ENCODE peak calls at places on chromosomes 13 and 19, in six cellular contexts. One of them, this sample, is unnamed.

GRCh38 chr13:26881154-26881553 is 120.6 kb upstream of the GPR12 start:
- DNase-seq in Calu3: no peak
- DNase-seq in thoracic aorta: no peak
- DNase-seq in choroid plexus epithelial cell: peak
- DNase-seq in dorsolateral prefrontal cortex: no peak
- DNase-seq in CD4-positive, alpha-beta T cell: no peak
- DNase-seq in this sample: no peak

GRCh38 chr13:40109324-40109958 is 454.0 kb downstream of the COG6 start:
- DNase-seq in Calu3: peak
- DNase-seq in thoracic aorta: no peak
- DNase-seq in choroid plexus epithelial cell: peak
- DNase-seq in dorsolateral prefrontal cortex: no peak
- DNase-seq in CD4-positive, alpha-beta T cell: no peak
- DNase-seq in this sample: no peak

GRCh38 chr19:57978586-57979289 is 4.4 kb upstream of the C19orf18 start:
- DNase-seq in Calu3: no peak
- DNase-seq in thoracic aorta: no peak
- DNase-seq in choroid plexus epithelial cell: peak
- DNase-seq in dorsolateral prefrontal cortex: no peak
- DNase-seq in CD4-positive, alpha-beta T cell: no peak
- DNase-seq in this sample: no peak

GRCh38 chr13:36360863-36361262 is 14.7 kb upstream of the SPART start:
- DNase-seq in Calu3: no peak
- DNase-seq in thoracic aorta: no peak
- DNase-seq in choroid plexus epithelial cell: no peak
- DNase-seq in dorsolateral prefrontal cortex: no peak
- DNase-seq in CD4-positive, alpha-beta T cell: no peak
- DNase-seq in this sample: no peak

GRCh38 chr13:97386832-97387486 is 47.0 kb upstream of the RAP2A start:
- DNase-seq in Calu3: no peak
- DNase-seq in thoracic aorta: no peak
- DNase-seq in choroid plexus epithelial cell: peak
- DNase-seq in dorsolateral prefrontal cortex: no peak
- DNase-seq in CD4-positive, alpha-beta T cell: no peak
- DNase-seq in this sample: no peak

GRCh38 chr19:289651-290538 is 1.3 kb downstream of the PLPP2 start:
- DNase-seq in Calu3: peak
- DNase-seq in thoracic aorta: no peak
- DNase-seq in choroid plexus epithelial cell: peak
- DNase-seq in dorsolateral prefrontal cortex: no peak
- DNase-seq in CD4-positive, alpha-beta T cell: peak
- DNase-seq in this sample: no peak

GRCh38 chr19:2609389-2610116 is 92.9 kb downstream of the GNG7 start:
- DNase-seq in Calu3: no peak
- DNase-seq in thoracic aorta: no peak
- DNase-seq in choroid plexus epithelial cell: no peak
- DNase-seq in dorsolateral prefrontal cortex: no peak
- DNase-seq in CD4-positive, alpha-beta T cell: no peak
- DNase-seq in this sample: no peak

GRCh38 chr13:80755925-80756324 is 415.0 kb upstream of the SPRY2 start:
- DNase-seq in Calu3: no peak
- DNase-seq in thoracic aorta: no peak
- DNase-seq in choroid plexus epithelial cell: peak
- DNase-seq in dorsolateral prefrontal cortex: no peak
- DNase-seq in CD4-positive, alpha-beta T cell: no peak
- DNase-seq in this sample: no peak

GRCh38 chr13:63124863-63125262 is 1709.2 kb upstream of the PCDH20 start:
- DNase-seq in Calu3: no peak
- DNase-seq in thoracic aorta: no peak
- DNase-seq in choroid plexus epithelial cell: peak
- DNase-seq in dorsolateral prefrontal cortex: no peak
- DNase-seq in CD4-positive, alpha-beta T cell: no peak
- DNase-seq in this sample: no peak

GRCh38 chr19:45947926-45948325 is 25.7 kb downstream of the NOVA2 start:
- DNase-seq in Calu3: no peak
- DNase-seq in thoracic aorta: no peak
- DNase-seq in choroid plexus epithelial cell: peak
- DNase-seq in dorsolateral prefrontal cortex: no peak
- DNase-seq in CD4-positive, alpha-beta T cell: no peak
- DNase-seq in this sample: no peak

GRCh38 chr13:43113603-43114002 is 90.2 kb downstream of the DNAJC15 start:
- DNase-seq in Calu3: no peak
- DNase-seq in thoracic aorta: no peak
- DNase-seq in choroid plexus epithelial cell: peak
- DNase-seq in dorsolateral prefrontal cortex: no peak
- DNase-seq in CD4-positive, alpha-beta T cell: no peak
- DNase-seq in this sample: no peak

GRCh38 chr19:5093297-5093858 is 124.5 kb downstream of the KDM4B start:
- DNase-seq in Calu3: no peak
- DNase-seq in thoracic aorta: no peak
- DNase-seq in choroid plexus epithelial cell: no peak
- DNase-seq in dorsolateral prefrontal cortex: no peak
- DNase-seq in CD4-positive, alpha-beta T cell: no peak
- DNase-seq in this sample: no peak

GRCh38 chr13:68708336-68708908 is 1399.2 kb upstream of the ATXN8OS start:
- DNase-seq in Calu3: no peak
- DNase-seq in thoracic aorta: no peak
- DNase-seq in choroid plexus epithelial cell: no peak
- DNase-seq in dorsolateral prefrontal cortex: no peak
- DNase-seq in CD4-positive, alpha-beta T cell: no peak
- DNase-seq in this sample: no peak

DNA sequence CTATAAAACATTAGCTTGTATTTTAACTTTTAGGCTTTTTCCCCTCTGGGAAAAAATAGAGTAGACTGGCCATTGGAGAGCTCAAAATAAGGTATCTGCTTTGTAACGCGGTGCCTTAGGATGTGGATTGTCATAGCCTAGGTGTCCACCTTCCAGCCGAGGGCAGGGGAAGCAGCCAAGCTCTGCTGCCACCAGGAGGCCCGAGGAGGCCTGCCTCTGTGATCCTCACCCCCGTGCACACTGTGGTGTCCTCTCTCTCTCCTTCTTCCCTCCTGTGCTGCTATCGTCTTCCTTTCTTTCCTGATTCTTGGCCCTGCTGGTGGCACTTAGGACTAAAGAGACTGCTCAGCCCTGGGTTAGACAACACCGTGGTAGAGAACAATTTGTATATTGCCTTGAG is 11.3 kb downstream of the HNRNPM start:
- DNase-seq in Calu3: no peak
- DNase-seq in thoracic aorta: no peak
- DNase-seq in choroid plexus epithelial cell: no peak
- DNase-seq in dorsolateral prefrontal cortex: no peak
- DNase-seq in CD4-positive, alpha-beta T cell: no peak
- DNase-seq in this sample: no peak
- TF ChIP-seq CTCF in Calu3: no peak
- TF ChIP-seq CTCF in thoracic aorta: no peak
- TF ChIP-seq CTCF in choroid plexus epithelial cell: peak
- TF ChIP-seq CTCF in dorsolateral prefrontal cortex: peak
- TF ChIP-seq CTCF in CD4-positive, alpha-beta T cell: no peak
- TF ChIP-seq CTCF in this sample: peak

GRCh38 chr13:111099292-111099691 is 15.8 kb upstream of the ARHGEF7 start:
- DNase-seq in Calu3: no peak
- DNase-seq in thoracic aorta: no peak
- DNase-seq in choroid plexus epithelial cell: peak
- DNase-seq in dorsolateral prefrontal cortex: no peak
- DNase-seq in CD4-positive, alpha-beta T cell: no peak
- DNase-seq in this sample: no peak
- TF ChIP-seq CTCF in Calu3: no peak
- TF ChIP-seq CTCF in thoracic aorta: no peak
- TF ChIP-seq CTCF in choroid plexus epithelial cell: peak
- TF ChIP-seq CTCF in dorsolateral prefrontal cortex: no peak
- TF ChIP-seq CTCF in CD4-positive, alpha-beta T cell: no peak
- TF ChIP-seq CTCF in this sample: no peak

DNA sequence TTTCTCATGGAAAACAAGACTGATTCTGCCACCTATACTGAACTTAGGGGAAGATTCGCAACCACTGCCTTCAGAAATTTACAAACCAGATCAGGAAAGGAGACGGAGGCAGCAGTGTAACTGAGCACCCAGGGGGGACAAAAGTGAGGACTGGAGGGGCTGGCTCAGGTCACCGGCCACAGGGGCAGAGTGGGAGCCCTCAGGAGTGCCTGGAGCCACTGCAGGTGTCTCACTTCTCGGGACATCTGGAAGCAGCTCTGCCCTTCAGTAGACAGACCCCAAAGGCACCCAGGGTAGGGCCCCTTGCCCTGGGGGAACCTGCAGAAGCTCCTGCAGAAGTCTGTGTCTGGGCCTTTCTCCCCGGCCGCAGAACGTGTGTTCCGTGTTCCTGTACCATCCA is 5.8 kb downstream of the ARHGEF7 start:
- DNase-seq in Calu3: no peak
- DNase-seq in thoracic aorta: no peak
- DNase-seq in choroid plexus epithelial cell: no peak
- DNase-seq in dorsolateral prefrontal cortex: no peak
- DNase-seq in CD4-positive, alpha-beta T cell: no peak
- DNase-seq in this sample: no peak
- TF ChIP-seq CTCF in Calu3: no peak
- TF ChIP-seq CTCF in thoracic aorta: no peak
- TF ChIP-seq CTCF in choroid plexus epithelial cell: no peak
- TF ChIP-seq CTCF in dorsolateral prefrontal cortex: no peak
- TF ChIP-seq CTCF in CD4-positive, alpha-beta T cell: no peak
- TF ChIP-seq CTCF in this sample: no peak

GRCh38 chr13:51262501-51263211 is 40.5 kb downstream of the FAM124A start:
- DNase-seq in Calu3: no peak
- DNase-seq in thoracic aorta: no peak
- DNase-seq in choroid plexus epithelial cell: peak
- DNase-seq in dorsolateral prefrontal cortex: no peak
- DNase-seq in CD4-positive, alpha-beta T cell: no peak
- DNase-seq in this sample: no peak
- TF ChIP-seq CTCF in Calu3: no peak
- TF ChIP-seq CTCF in thoracic aorta: no peak
- TF ChIP-seq CTCF in choroid plexus epithelial cell: peak
- TF ChIP-seq CTCF in dorsolateral prefrontal cortex: peak
- TF ChIP-seq CTCF in CD4-positive, alpha-beta T cell: no peak
- TF ChIP-seq CTCF in this sample: no peak

GRCh38 chr13:112716461-112716820 is 26.6 kb downstream of the ATP11A start:
- DNase-seq in Calu3: no peak
- DNase-seq in thoracic aorta: no peak
- DNase-seq in choroid plexus epithelial cell: no peak
- DNase-seq in dorsolateral prefrontal cortex: no peak
- DNase-seq in CD4-positive, alpha-beta T cell: no peak
- DNase-seq in this sample: no peak

GRCh38 chr13:112714772-112715569 is 25.1 kb downstream of the ATP11A start:
- DNase-seq in Calu3: peak
- DNase-seq in thoracic aorta: no peak
- DNase-seq in choroid plexus epithelial cell: no peak
- DNase-seq in dorsolateral prefrontal cortex: no peak
- DNase-seq in CD4-positive, alpha-beta T cell: no peak
- DNase-seq in this sample: no peak

GRCh38 chr13:112714366-112714765 is 24.5 kb downstream of the ATP11A start:
- DNase-seq in Calu3: no peak
- DNase-seq in thoracic aorta: no peak
- DNase-seq in choroid plexus epithelial cell: no peak
- DNase-seq in dorsolateral prefrontal cortex: no peak
- DNase-seq in CD4-positive, alpha-beta T cell: no peak
- DNase-seq in this sample: no peak

GRCh38 chr13:112716841-112717520 is 27.1 kb downstream of the ATP11A start:
- DNase-seq in Calu3: no peak
- DNase-seq in thoracic aorta: no peak
- DNase-seq in choroid plexus epithelial cell: no peak
- DNase-seq in dorsolateral prefrontal cortex: no peak
- DNase-seq in CD4-positive, alpha-beta T cell: no peak
- DNase-seq in this sample: no peak

GRCh38 chr13:112715715-112716460 is 26.1 kb downstream of the ATP11A start:
- DNase-seq in Calu3: no peak
- DNase-seq in thoracic aorta: no peak
- DNase-seq in choroid plexus epithelial cell: no peak
- DNase-seq in dorsolateral prefrontal cortex: no peak
- DNase-seq in CD4-positive, alpha-beta T cell: no peak
- DNase-seq in this sample: no peak
- TF ChIP-seq CTCF in Calu3: no peak
- TF ChIP-seq CTCF in thoracic aorta: no peak
- TF ChIP-seq CTCF in choroid plexus epithelial cell: no peak
- TF ChIP-seq CTCF in dorsolateral prefrontal cortex: no peak
- TF ChIP-seq CTCF in CD4-positive, alpha-beta T cell: no peak
- TF ChIP-seq CTCF in this sample: no peak

GRCh38 chr19:15101479-15102082 is 5.6 kb upstream of the SYDE1 start:
- DNase-seq in Calu3: peak
- DNase-seq in thoracic aorta: no peak
- DNase-seq in choroid plexus epithelial cell: peak
- DNase-seq in dorsolateral prefrontal cortex: no peak
- DNase-seq in CD4-positive, alpha-beta T cell: peak
- DNase-seq in this sample: no peak
- TF ChIP-seq CTCF in Calu3: peak
- TF ChIP-seq CTCF in thoracic aorta: peak
- TF ChIP-seq CTCF in choroid plexus epithelial cell: peak
- TF ChIP-seq CTCF in dorsolateral prefrontal cortex: peak
- TF ChIP-seq CTCF in CD4-positive, alpha-beta T cell: peak
- TF ChIP-seq CTCF in this sample: peak